ENCODE peak calls at places on chromosome 1, in four cellular contexts. E is colonic mucosa, J is GM23248, A is gastrocnemius medialis. F is an unnamed sample.

GRCh38 chr1:25134307-25134706 is 98.0 kb downstream of the SYF2 start:
- DNase-seq in J (no peak), E (no peak), A (no peak), F (no peak)

GRCh38 chr1:53332188-53332564 is 4.3 kb upstream of the LRP8 start:
- DNase-seq in J (no peak), E (no peak), A (no peak), F (no peak)

GRCh38 chr1:14129009-14129408 is 429.0 kb downstream of the PRDM2 start:
- DNase-seq in J (no peak), A (no peak), E (no peak), F (no peak)

GRCh38 chr1:94285026-94285654 is 47.8 kb upstream of the ARHGAP29 start:
- DNase-seq in J (peak; percentile 53), A (no peak), E (no peak), F (no peak)

GRCh38 chr1:67710417-67710816 is 25.4 kb downstream of the GADD45A start:
- DNase-seq in E (no peak), J (peak; percentile 88), A (no peak), F (no peak)

GRCh38 chr1:169106921-169107672 is 607 bp downstream of the ATP1B1 start:
- DNase-seq in E (peak; percentile 38), A (no peak), J (peak; percentile 56), F (no peak)

GRCh38 chr1:228044961-228045360 is 37.5 kb upstream of the ARF1 start:
- DNase-seq in A (no peak), J (peak; percentile 44), E (no peak), F (no peak)

GRCh38 chr1:30106125-30106524 is 617.3 kb downstream of the MATN1 start:
- DNase-seq in E (no peak), J (peak; percentile 57), A (no peak), F (peak; percentile 72)

GRCh38 chr1:210527091-210527490 is 198.4 kb downstream of the HHAT start:
- DNase-seq in J (no peak), A (no peak), E (no peak), F (no peak)

GRCh38 chr1:81179239-81179638 is 621.5 kb upstream of the ADGRL2 start:
- DNase-seq in J (peak; percentile 38), A (no peak), E (no peak), F (peak; percentile 64)

GRCh38 chr1:81186271-81186670 is 614.5 kb upstream of the ADGRL2 start:
- DNase-seq in E (no peak), A (no peak), J (peak; percentile 14), F (no peak)

GRCh38 chr1:81187636-81188035 is 613.1 kb upstream of the ADGRL2 start:
- DNase-seq in A (no peak), E (no peak), J (no peak), F (no peak)

DNA sequence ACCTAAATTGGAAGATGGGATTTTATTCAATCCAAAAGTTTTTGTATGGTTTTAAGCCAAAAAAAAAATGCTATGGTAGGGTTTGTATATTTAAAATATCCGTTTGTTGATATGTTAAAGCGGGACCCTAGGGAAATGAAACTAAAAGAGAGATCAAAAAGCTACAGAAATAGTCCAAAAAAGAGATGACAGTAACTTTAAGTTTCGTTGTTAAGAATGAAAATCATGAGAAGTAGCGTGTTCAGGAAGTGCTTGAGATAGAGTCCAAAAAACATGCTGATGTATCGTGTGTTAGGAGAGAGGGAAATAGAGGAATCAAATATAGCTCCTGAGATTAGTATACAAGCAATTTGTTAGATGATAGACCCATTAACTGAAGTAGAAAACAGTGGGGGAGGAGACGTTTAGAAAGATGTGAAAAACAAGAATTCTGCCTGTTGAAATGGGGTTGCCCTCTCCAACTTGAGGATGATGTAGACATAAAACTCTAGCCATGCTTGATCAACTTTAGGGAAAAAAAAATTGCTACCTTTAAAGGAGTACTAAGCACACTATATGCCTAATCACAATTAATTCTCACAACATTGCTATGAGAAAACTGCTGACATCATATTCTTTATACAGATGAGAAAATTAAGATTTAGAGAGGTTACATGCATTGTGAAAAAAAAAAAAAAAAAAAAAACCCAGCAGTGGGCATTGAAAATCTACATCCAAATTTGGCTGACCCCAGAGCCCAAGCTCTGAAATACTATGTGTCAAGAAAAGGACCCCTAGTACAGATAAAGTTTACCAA is 617.4 kb upstream of the ADGRL2 start:
- DNase-seq in J (no peak), A (no peak), E (no peak), F (no peak)
- H3K4me3 ChIP-seq in J (no peak overlapping the region), A (no peak overlapping the region), E (no peak overlapping the region), F (no peak overlapping the region)

GRCh38 chr1:97903626-97904025 is 17.2 kb downstream of the DPYD start:
- DNase-seq in J (peak; percentile 55), E (no peak), A (no peak), F (no peak)

GRCh38 chr1:97907886-97908285 is 12.9 kb downstream of the DPYD start:
- DNase-seq in J (peak; percentile 28), E (no peak), A (no peak), F (no peak)

GRCh38 chr1:97904528-97904927 is 16.3 kb downstream of the DPYD start:
- DNase-seq in J (peak; percentile 74), E (no peak), A (no peak), F (no peak)

GRCh38 chr1:97905141-97905540 is 15.7 kb downstream of the DPYD start:
- DNase-seq in A (no peak), E (no peak), J (no peak), F (no peak)

GRCh38 chr1:97906567-97907228 is 14.1 kb downstream of the DPYD start:
- DNase-seq in J (peak; percentile 97), E (no peak), A (peak; percentile 33), F (no peak)
- H3K4me3 ChIP-seq in J (peak overlapping the region; percentile 34), E (no peak overlapping the region), A (no peak overlapping the region), F (no peak overlapping the region)

GRCh38 chr1:119632103-119632490 is 16.0 kb downstream of the ZNF697 start:
- DNase-seq in A (no peak), E (no peak), J (no peak), F (no peak)

GRCh38 chr1:119631433-119632102 is 16.5 kb downstream of the ZNF697 start:
- DNase-seq in A (peak; percentile 88), J (peak; percentile 75), E (peak; percentile 86), F (peak; percentile 63)

GRCh38 chr1:119632836-119633235 is 15.2 kb downstream of the ZNF697 start:
- DNase-seq in J (no peak), E (no peak), A (no peak), F (no peak)

GRCh38 chr1:119633575-119634325 is 14.3 kb downstream of the ZNF697 start:
- DNase-seq in E (no peak), J (no peak), A (no peak), F (no peak)

GRCh38 chr1:119631086-119631432 is 17.0 kb downstream of the ZNF697 start:
- DNase-seq in E (no peak), A (no peak), J (no peak), F (no peak)
- H3K4me3 ChIP-seq in E (peak overlapping the region; percentile 35), A (peak overlapping the region; percentile 52), J (peak overlapping the region; percentile 60), F (no peak overlapping the region)

GRCh38 chr1:106498238-106498637 is 558.2 kb upstream of the PRMT6 start:
- DNase-seq in A (no peak), J (peak; percentile 4), E (no peak), F (no peak)
- H3K4me3 ChIP-seq in A (no peak overlapping the region), J (no peak overlapping the region), E (no peak overlapping the region), F (no peak overlapping the region)

DNA sequence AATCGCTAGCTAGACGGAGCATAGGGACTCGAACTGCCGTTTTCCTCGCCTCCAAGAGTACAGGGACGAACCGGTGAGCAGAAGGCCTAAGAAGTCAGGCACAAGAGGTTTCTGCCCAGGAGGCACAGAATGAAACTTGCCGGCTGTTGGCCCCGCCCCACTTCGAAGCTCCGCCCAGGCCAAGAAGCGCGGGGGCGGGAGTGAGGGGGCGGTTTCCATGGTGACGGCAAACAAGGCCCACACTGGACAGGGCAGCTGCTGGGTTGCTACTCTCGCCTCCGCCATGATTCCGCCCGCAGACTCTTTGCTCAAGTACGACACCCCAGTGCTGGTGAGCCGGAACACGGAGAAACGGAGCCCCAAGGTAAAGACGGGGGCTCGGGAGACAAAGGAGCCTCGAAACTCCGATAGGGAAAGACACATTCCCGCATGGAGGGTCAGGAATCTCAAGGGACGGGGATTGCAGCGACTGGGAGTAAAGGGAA is at the start of gene DNALI1:
- DNase-seq in E (peak; percentile 85), J (peak; percentile 80), A (peak; percentile 83), F (peak; percentile 96)
- H3K4me3 ChIP-seq in E (no peak within 1 kb of the TSS), J (peak within 1 kb of the TSS; percentile 47), A (peak within 1 kb of the TSS; percentile 49), F (peak within 1 kb of the TSS; percentile 72)

F was measured in hepatocyte.